ENCODE peak calls at places on chromosomes 11 and 22, in eight cellular contexts. H, I, A, Q, N, Y, S and G are unnamed samples.

GRCh38 chr11:120131941-120132644 is 5.8 kb downstream of the TRIM29 start:
- DNase-seq in I (no peak), H (no peak), S (no peak), A (no peak), Q (no peak), N (no peak), Y (no peak), G (no peak)

GRCh38 chr11:17746096-17746495 is 11.5 kb downstream of the KCNC1 start:
- DNase-seq in Y (no peak), N (no peak), A (no peak), Q (no peak), H (no peak), I (no peak), S (no peak), G (no peak)

GRCh38 chr11:60184824-60185511 is 2.1 kb upstream of the MS4A6A start:
- DNase-seq in Q (no peak), Y (peak; percentile 53), S (no peak), N (no peak), A (no peak), I (no peak), H (no peak), G (no peak)

GRCh38 chr22:49541451-49542230 is 286.0 kb downstream of the BRD1 start:
- DNase-seq in Q (no peak), H (no peak), N (no peak), Y (no peak), S (no peak), A (no peak), I (no peak), G (no peak)

GRCh38 chr11:72969894-72970335 is 155.7 kb downstream of the ATG16L2 start:
- DNase-seq in A (no peak), I (peak; percentile 95), S (peak; percentile 70), H (no peak), Q (peak; percentile 88), N (no peak), Y (peak; percentile 82), G (no peak)

GRCh38 chr22:26846645-26847044 is 189.3 kb downstream of the MIAT start:
- DNase-seq in A (no peak), H (no peak), S (no peak), I (peak; percentile 91), Q (no peak), N (no peak), Y (no peak), G (no peak)

GRCh38 chr11:95922099-95922498 is 1.8 kb downstream of the MTMR2 start:
- DNase-seq in Y (no peak), A (no peak), I (no peak), Q (no peak), H (no peak), N (no peak), S (peak; percentile 38), G (peak; percentile 59)

GRCh38 chr11:76636826-76637460 is 33.6 kb downstream of the LRRC32 start:
- DNase-seq in N (no peak), A (no peak), Y (no peak), Q (no peak), S (no peak), I (no peak), H (no peak), G (no peak)

GRCh38 chr22:32760396-32760795 is 41.1 kb upstream of the TIMP3 start:
- DNase-seq in S (no peak), H (no peak), Y (no peak), Q (no peak), I (no peak), N (no peak), A (no peak), G (no peak)

GRCh38 chr22:28819253-28820096 is 19.1 kb upstream of the XBP1 start:
- DNase-seq in Y (no peak), H (no peak), I (no peak), Q (no peak), A (no peak), N (no peak), S (peak; percentile 12), G (no peak)

GRCh38 chr22:48885271-48885918 is 942.3 kb downstream of the BRD1 start:
- DNase-seq in N (no peak), H (no peak), A (no peak), I (no peak), Y (no peak), S (no peak), Q (no peak), G (no peak)

GRCh38 chr11:44530413-44531115 is 34.9 kb upstream of the CD82 start:
- DNase-seq in H (no peak), S (peak; percentile 47), A (no peak), N (peak; percentile 42), Y (no peak), I (peak; percentile 51), Q (peak; percentile 19), G (peak; percentile 38)

GRCh38 chr11:38927993-38928392 is 2330.0 kb upstream of the RAG2 start:
- DNase-seq in Q (no peak), S (peak; percentile 45), I (no peak), Y (no peak), N (no peak), H (no peak), A (no peak), G (no peak)

GRCh38 chr11:46363455-46363920 is 16.2 kb downstream of the DGKZ start:
- DNase-seq in S (peak; percentile 89), H (peak; percentile 52), I (peak; percentile 57), Q (peak; percentile 33), N (no peak), Y (no peak), A (no peak), G (no peak)

GRCh38 chr11:120054016-120054752 is 83.7 kb downstream of the TRIM29 start:
- DNase-seq in I (no peak), A (no peak), Q (no peak), S (no peak), H (no peak), Y (no peak), N (no peak), G (no peak)

GRCh38 chr22:33803371-33803770 is 116.9 kb downstream of the LARGE1 start:
- DNase-seq in A (no peak), I (peak; percentile 90), Y (no peak), H (no peak), Q (peak; percentile 98), S (peak; percentile 3), N (no peak), G (no peak)

DNA sequence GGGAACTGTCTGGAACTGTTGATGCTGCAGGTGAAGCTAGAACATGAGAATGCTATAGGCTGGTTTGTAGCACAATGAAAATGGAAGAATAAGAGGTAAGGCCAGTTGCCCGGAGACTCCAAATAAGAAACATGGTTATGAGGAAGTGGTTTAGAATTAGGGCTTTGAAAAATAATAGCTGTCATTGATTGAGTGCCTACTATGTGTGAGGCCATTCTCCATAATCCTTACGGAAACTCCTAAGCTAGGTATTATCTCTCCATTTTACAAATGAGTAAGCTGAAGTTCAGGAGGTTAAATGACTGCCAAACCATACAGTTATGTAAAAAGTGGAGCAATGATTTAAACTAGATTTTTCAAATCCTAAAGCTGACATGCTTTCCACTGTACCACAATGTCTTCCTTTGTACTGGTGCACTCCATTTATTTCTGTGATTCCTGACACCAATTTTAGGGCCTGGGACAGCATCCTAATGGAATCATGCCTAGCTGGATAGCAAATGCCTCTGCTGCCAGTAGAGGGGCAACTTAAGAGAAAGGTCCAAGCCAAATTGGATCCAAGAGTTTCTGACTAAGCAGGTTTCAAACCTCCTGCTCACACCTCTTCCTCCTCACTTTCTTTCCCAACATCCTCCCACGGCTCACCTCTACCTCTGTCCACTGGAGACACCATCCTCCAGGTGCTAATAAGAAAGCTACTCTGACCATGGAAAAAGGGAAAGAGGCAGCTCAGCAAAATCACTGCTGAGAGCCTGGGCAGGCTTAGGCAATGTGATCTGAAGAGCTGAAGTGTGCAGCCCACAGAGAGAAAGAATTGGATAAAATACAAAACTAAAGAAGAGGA is 46.9 kb upstream of the PICALM start:
- DNase-seq in A (no peak), Q (peak; percentile 62), S (peak; percentile 22), N (no peak), Y (no peak), I (peak; percentile 94), H (no peak), G (no peak)
- H2AFZ ChIP-seq in A (peak overlapping the region; percentile 56), Q (peak overlapping the region; percentile 23), S (peak overlapping the region; percentile 79), N (peak overlapping the region; percentile 4), Y (peak overlapping the region; percentile 88), I (no peak overlapping the region), H (no peak overlapping the region), G (peak overlapping the region; percentile 37)

DNA sequence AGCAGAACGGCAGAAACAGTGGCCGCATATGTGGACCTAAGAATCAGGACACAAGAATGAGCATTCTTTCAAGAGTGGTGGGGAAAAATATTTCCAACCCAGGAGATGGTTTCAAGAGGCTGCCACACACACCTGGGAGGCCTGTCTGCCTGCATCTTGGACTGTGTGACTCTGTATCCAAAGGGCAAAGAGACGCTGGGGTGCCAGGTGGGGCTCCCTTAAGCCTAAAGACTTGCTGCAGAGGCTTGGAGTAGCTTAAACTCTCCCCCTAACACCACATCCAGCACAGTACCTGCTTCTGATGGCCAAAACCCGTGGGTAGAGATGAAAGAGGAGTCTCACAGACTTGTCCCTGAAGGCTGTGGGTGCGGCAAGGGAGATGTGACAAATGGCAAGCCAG is 3.5 kb downstream of the CXCR5 start:
- DNase-seq in S (no peak), Y (no peak), A (no peak), I (no peak), Q (no peak), N (no peak), H (no peak), G (no peak)
- H2AFZ ChIP-seq in S (no peak overlapping the region), Y (no peak overlapping the region), A (peak overlapping the region; percentile 89), I (no peak overlapping the region), Q (peak overlapping the region; percentile 72), N (peak overlapping the region; percentile 97), H (no peak overlapping the region), G (no peak overlapping the region)

DNA sequence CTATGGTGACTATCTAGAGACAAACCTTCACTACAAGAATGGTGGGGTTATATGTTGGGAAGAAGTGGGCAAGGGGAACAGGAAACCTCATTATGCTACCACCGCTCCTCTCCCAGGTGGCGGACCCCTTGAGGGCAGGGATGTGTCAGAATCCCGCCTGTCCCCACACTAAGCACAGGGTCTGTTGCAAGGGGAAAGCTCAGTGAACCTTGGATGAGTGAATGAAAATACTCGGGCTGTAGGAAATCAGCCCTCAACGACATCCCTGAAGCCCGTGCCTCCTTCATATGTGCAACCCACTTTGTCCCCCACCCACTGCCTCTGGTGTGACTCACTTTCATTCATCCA is 68.2 kb upstream of the AMPD3 start:
- DNase-seq in Q (no peak), H (no peak), S (no peak), I (no peak), A (no peak), Y (no peak), N (no peak), G (no peak)
- H2AFZ ChIP-seq in Q (peak overlapping the region; percentile 70), H (no peak overlapping the region), S (no peak overlapping the region), I (no peak overlapping the region), A (peak overlapping the region; percentile 18), Y (no peak overlapping the region), N (no peak overlapping the region), G (no peak overlapping the region)

DNA sequence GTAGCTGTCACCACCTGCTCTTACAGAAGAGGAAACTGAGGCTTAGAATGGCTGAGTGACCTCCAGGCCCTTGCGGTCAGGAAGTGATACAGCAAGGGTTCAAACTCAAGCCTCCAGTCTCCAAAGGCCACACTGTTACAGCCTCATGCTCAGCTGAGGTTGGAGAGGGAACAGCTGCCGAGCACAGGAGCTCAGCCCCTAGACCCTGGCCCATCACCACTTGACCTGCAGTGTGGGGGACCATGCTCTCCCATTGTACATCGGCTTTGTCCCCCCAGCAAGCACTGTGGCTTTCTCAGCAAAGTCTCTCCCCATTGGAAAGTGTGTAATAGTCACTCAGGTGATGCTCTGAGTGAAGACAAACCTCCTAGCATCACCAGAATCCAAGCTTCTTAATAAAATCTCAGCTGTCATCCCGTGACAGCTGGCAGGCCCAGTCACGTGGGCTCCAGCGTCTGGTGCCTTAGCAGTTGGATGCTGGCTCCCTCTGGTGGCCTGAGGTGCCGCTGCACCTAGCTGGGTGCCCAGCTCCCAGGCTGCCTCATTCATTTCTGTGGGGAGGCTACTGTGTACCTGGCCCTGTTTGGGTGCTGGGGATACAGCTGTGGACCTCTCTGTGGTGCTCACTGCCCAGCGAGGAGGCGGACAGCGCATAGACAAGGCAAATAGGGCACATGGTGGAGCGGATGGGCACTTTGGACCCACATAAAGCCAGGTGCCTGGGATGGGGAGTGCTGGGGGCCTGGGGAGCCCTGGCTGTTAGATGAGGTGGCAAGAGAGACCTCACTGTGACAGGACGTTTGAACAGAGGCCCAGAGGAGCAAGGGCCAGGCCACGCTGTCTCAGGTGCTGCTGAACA is 19.1 kb upstream of the MYRF start:
- DNase-seq in H (peak; percentile 63), Y (peak; percentile 12), N (peak; percentile 89), Q (peak; percentile 80), I (peak; percentile 68), A (peak; percentile 88), S (peak; percentile 96), G (peak; percentile 93)
- H2AFZ ChIP-seq in H (no peak overlapping the region), Y (no peak overlapping the region), N (no peak overlapping the region), Q (peak overlapping the region; percentile 38), I (peak overlapping the region; percentile 39), A (no peak overlapping the region), S (no peak overlapping the region), G (no peak overlapping the region)